ENCODE peak calls at places on chromosomes 3 and 15, in eight cellular contexts. Y is Calu3, F is neural crest cell, C is heart left ventricle, I is endothelial cell, T is cardiac muscle cell, U is choroid plexus epithelial cell, D is AG04449. Z is an unnamed sample.

GRCh38 chr15:75775296-75776074 is 62.8 kb upstream of the CSPG4 start:
- DNase-seq in Y (peak), F (no peak), C (no peak), I (no peak), T (no peak), U (no peak), D (no peak), Z (no peak)

GRCh38 chr15:36185438-36185837 is 394.0 kb upstream of the CDIN1 start:
- DNase-seq in Y (no peak), F (no peak), C (no peak), I (no peak), T (no peak), U (no peak), D (no peak), Z (no peak)

GRCh38 chr3:67947808-67948508 is 293.5 kb upstream of the SUCLG2 start:
- DNase-seq in Y (peak), F (peak), C (no peak), I (peak), T (no peak), U (peak), D (no peak), Z (no peak)

GRCh38 chr15:92954578-92954977 is 54.5 kb downstream of the CHD2 start:
- DNase-seq in Y (peak), F (no peak), C (no peak), I (no peak), T (peak), U (peak), D (no peak), Z (no peak)

GRCh38 chr3:8879347-8879944 is 83.8 kb downstream of the RAD18 start:
- DNase-seq in Y (no peak), F (no peak), C (no peak), I (no peak), T (no peak), U (no peak), D (no peak), Z (no peak)

GRCh38 chr3:55373413-55373812 is 113.7 kb downstream of the WNT5A start:
- DNase-seq in Y (no peak), F (no peak), C (no peak), I (no peak), T (no peak), U (no peak), D (no peak), Z (no peak)

GRCh38 chr3:105195260-105195659 is 171.4 kb upstream of the ALCAM start:
- DNase-seq in Y (no peak), F (no peak), C (no peak), I (no peak), T (no peak), U (peak), D (peak), Z (no peak)

GRCh38 chr3:66326340-66326739 is 105.5 kb downstream of the SLC25A26 start:
- DNase-seq in Y (no peak), F (no peak), C (no peak), I (no peak), T (peak), U (no peak), D (no peak), Z (no peak)

GRCh38 chr15:39580630-39581500 is at the start of gene THBS1:
- DNase-seq in Y (peak), F (peak), C (peak), I (peak), T (peak), U (peak), D (peak), Z (peak)

GRCh38 chr3:192869131-192870027 is 48.3 kb downstream of the MB21D2 start:
- DNase-seq in Y (no peak), F (no peak), C (peak), I (no peak), T (no peak), U (no peak), D (no peak), Z (no peak)

GRCh38 chr3:14166877-14167605 is 11.4 kb downstream of the XPC start:
- DNase-seq in Y (no peak), F (no peak), C (no peak), I (no peak), T (no peak), U (peak), D (no peak), Z (no peak)

GRCh38 chr3:46383211-46383945 is 12.6 kb downstream of the CCR5 start:
- DNase-seq in Y (no peak), F (no peak), C (no peak), I (no peak), T (no peak), U (no peak), D (no peak), Z (no peak)

GRCh38 chr3:133468251-133468721 is 68.4 kb downstream of the BFSP2 start:
- DNase-seq in Y (no peak), F (no peak), C (no peak), I (no peak), T (no peak), U (peak), D (no peak), Z (no peak)

GRCh38 chr3:35322070-35322469 is 317.3 kb upstream of the ARPP21 start:
- DNase-seq in Y (peak), F (no peak), C (no peak), I (no peak), T (no peak), U (no peak), D (no peak), Z (no peak)

GRCh38 chr3:189276481-189277190 is 104.9 kb downstream of the TPRG1 start:
- DNase-seq in Y (no peak), F (no peak), C (peak), I (no peak), T (no peak), U (peak), D (peak), Z (no peak)

GRCh38 chr3:5728085-5728484 is 540.6 kb downstream of the EDEM1 start:
- DNase-seq in Y (no peak), F (no peak), C (no peak), I (no peak), T (no peak), U (no peak), D (no peak), Z (no peak)

GRCh38 chr15:65067334-65067644 is 502 bp downstream of the RASL12 start:
- DNase-seq in Y (no peak), F (no peak), C (no peak), I (no peak), T (no peak), U (no peak), D (no peak), Z (no peak)

GRCh38 chr3:127288343-127288742 is 497 bp upstream of the PRR20G start:
- DNase-seq in Y (no peak), F (no peak), C (no peak), I (no peak), T (no peak), U (no peak), D (no peak), Z (no peak)

GRCh38 chr3:76044601-76045600 is 259.6 kb upstream of the ZNF717 start:
- DNase-seq in Y (peak), F (peak), C (no peak), I (peak), T (peak), U (peak), D (no peak), Z (no peak)

GRCh38 chr3:122730240-122730639 is 49.6 kb downstream of the PARP14 start:
- DNase-seq in Y (no peak), F (no peak), C (no peak), I (no peak), T (no peak), U (no peak), D (no peak), Z (no peak)

GRCh38 chr3:175386630-175387029 is 527.5 kb downstream of the NAALADL2 start:
- DNase-seq in Y (peak), F (no peak), C (no peak), I (no peak), T (no peak), U (peak), D (peak), Z (no peak)

GRCh38 chr3:55951371-55951770 is 464.3 kb upstream of the WNT5A start:
- DNase-seq in Y (no peak), F (no peak), C (no peak), I (no peak), T (no peak), U (no peak), D (no peak), Z (no peak)

GRCh38 chr3:184255291-184256039 is 5.9 kb downstream of the CAMK2N2 start:
- DNase-seq in Y (no peak), F (no peak), C (no peak), I (no peak), T (no peak), U (no peak), D (no peak), Z (no peak)

GRCh38 chr15:60347480-60348069 is 50.2 kb downstream of the ANXA2 start:
- DNase-seq in Y (no peak), F (no peak), C (no peak), I (no peak), T (no peak), U (no peak), D (no peak), Z (no peak)

GRCh38 chr3:110589381-110589780 is 482.2 kb upstream of the NECTIN3 start:
- DNase-seq in Y (no peak), F (no peak), C (no peak), I (no peak), T (no peak), U (no peak), D (no peak), Z (no peak)

GRCh38 chr15:69789648-69790393 is 307.9 kb downstream of the TLE3 start:
- DNase-seq in Y (no peak), F (no peak), C (no peak), I (no peak), T (no peak), U (no peak), D (no peak), Z (no peak)

GRCh38 chr3:140268610-140269009 is 333.6 kb downstream of the CLSTN2 start:
- DNase-seq in Y (no peak), F (no peak), C (no peak), I (no peak), T (no peak), U (no peak), D (no peak), Z (no peak)

GRCh38 chr3:155018621-155019330 is 61.3 kb upstream of the MME start:
- DNase-seq in Y (no peak), F (no peak), C (no peak), I (no peak), T (no peak), U (peak), D (no peak), Z (no peak)

GRCh38 chr3:187943677-187944390 is 198.6 kb upstream of the BCL6 start:
- DNase-seq in Y (no peak), F (no peak), C (no peak), I (no peak), T (no peak), U (peak), D (no peak), Z (no peak)

GRCh38 chr15:90286678-90287077 is 21.2 kb downstream of the NGRN start:
- DNase-seq in Y (peak), F (no peak), C (no peak), I (no peak), T (peak), U (peak), D (no peak), Z (no peak)

GRCh38 chr3:113906568-113907140 is 41.2 kb upstream of the ZDHHC23 start:
- DNase-seq in Y (no peak), F (no peak), C (no peak), I (no peak), T (no peak), U (no peak), D (no peak), Z (no peak)

GRCh38 chr3:151955356-151955755 is 81.9 kb downstream of the SUCNR1 start:
- DNase-seq in Y (no peak), F (no peak), C (no peak), I (no peak), T (no peak), U (no peak), D (no peak), Z (no peak)

GRCh38 chr3:133379926-133380325 is 19.9 kb upstream of the BFSP2 start:
- DNase-seq in Y (no peak), F (no peak), C (no peak), I (no peak), T (no peak), U (no peak), D (no peak), Z (no peak)

GRCh38 chr3:9622438-9622837 is 26.9 kb upstream of the MTMR14 start:
- DNase-seq in Y (no peak), F (no peak), C (no peak), I (no peak), T (no peak), U (no peak), D (no peak), Z (no peak)

GRCh38 chr3:10142707-10143560 is 1.4 kb downstream of the VHL start:
- DNase-seq in Y (peak), F (no peak), C (no peak), I (no peak), T (no peak), U (peak), D (no peak), Z (no peak)

GRCh38 chr15:41417812-41418211 is 917 bp downstream of the RTF1 start:
- DNase-seq in Y (no peak), F (no peak), C (no peak), I (no peak), T (peak), U (peak), D (no peak), Z (no peak)

GRCh38 chr3:27632431-27633223 is 89.5 kb downstream of the EOMES start:
- DNase-seq in Y (peak), F (peak), C (peak), I (peak), T (no peak), U (peak), D (no peak), Z (peak)

GRCh38 chr3:182794806-182795369 is 1.6 kb downstream of the ATP11B start:
- DNase-seq in Y (no peak), F (no peak), C (no peak), I (no peak), T (no peak), U (no peak), D (no peak), Z (no peak)

DNA sequence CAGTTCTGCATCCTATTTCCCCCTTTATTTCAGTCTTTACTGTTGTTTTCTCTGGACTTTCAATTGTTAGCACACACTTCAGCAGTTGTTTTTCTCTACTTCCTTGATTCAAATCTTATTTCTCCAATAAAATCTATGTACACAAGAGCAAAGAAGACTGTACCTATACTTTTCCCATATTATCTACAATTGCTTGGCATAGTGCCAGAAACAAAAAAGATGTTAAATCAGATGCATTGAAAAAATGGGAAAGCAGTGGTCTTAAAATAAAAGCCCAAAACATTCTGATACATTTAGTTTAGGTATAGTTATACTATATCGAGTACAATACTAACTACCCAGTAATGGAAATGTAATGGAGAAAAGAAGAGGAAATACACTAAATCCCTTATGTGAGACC is 265.1 kb downstream of the UBE2E2 start:
- DNase-seq in Y (no peak), F (no peak), C (no peak), I (no peak), T (no peak), U (no peak), D (no peak), Z (no peak)
- TF ChIP-seq CTCF in Y (no peak), F (no peak), C (no peak), I (no peak), T (no peak), U (no peak), D (no peak), Z (no peak)

GRCh38 chr15:74396445-74397238 is 29.2 kb upstream of the CYP11A1 start:
- DNase-seq in Y (peak), F (no peak), C (no peak), I (no peak), T (peak), U (peak), D (no peak), Z (no peak)
- TF ChIP-seq CTCF in Y (no peak), F (no peak), C (no peak), I (no peak), T (no peak), U (peak), D (peak), Z (no peak)

DNA sequence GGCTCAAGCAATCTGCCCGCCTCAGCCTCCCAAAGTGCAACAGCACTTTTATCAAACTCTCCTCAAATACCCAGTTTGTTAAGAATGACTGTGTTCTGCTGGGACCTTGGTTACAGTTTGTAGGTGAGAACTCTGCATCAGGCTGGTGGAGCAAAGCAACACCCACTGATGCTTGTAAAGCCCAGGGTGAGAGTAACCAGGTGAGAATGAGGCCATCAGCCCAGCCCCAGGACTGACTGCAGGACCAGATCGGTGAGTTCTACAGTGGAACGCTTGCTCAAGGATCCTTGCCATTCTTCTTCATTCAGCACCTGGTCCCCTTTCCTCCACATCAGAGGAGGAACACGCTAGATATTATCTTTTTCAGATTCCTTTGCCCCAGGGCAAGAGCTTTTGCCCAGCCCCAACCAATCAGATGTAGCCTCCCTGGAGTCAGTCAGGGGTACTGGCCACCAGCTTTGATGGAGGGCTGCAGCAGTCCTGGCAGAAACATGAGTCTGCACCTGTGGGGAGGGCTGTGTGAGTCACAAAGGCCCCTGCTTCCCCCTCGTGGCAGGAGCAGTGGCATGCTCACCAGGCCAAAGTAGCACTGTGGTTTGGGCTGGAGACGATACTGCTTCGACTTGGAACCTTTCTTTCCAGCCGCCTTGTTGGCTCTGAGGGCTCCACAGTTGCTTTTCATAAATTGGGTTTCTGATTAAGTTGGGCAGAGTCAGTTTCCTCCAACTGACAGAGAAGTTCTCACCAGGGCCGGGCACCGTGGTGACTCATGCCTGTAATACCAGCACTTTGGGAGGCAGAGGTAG is 3.5 kb upstream of the SHISA5 start:
- DNase-seq in Y (peak), F (peak), C (peak), I (peak), T (peak), U (peak), D (no peak), Z (peak)
- TF ChIP-seq CTCF in Y (no peak), F (peak), C (peak), I (no peak), T (peak), U (peak), D (peak), Z (peak)

DNA sequence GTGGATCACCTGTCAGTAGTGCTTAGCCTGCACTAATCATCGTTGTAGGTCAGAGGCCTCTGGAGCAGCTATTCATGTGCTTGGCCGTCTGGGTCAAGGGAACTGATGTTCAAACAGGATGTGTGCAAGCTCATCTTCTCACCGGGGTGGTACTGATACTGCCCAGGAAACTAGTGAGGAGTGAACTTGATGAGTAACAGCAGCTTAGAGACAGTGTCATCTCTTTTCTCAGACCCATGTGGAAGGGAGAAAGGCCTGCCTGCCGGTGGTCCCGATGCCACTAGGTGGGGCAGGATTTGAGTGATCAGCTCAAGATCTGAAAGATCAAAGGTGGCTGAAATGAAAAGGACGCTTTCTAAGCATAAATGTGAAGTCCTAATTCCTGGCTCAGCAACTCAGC is 67.2 kb downstream of the CEMIP start:
- DNase-seq in Y (no peak), F (no peak), C (no peak), I (no peak), T (no peak), U (no peak), D (no peak), Z (no peak)
- TF ChIP-seq CTCF in Y (no peak), F (no peak), C (no peak), I (no peak), T (no peak), U (no peak), D (no peak), Z (no peak)

DNA sequence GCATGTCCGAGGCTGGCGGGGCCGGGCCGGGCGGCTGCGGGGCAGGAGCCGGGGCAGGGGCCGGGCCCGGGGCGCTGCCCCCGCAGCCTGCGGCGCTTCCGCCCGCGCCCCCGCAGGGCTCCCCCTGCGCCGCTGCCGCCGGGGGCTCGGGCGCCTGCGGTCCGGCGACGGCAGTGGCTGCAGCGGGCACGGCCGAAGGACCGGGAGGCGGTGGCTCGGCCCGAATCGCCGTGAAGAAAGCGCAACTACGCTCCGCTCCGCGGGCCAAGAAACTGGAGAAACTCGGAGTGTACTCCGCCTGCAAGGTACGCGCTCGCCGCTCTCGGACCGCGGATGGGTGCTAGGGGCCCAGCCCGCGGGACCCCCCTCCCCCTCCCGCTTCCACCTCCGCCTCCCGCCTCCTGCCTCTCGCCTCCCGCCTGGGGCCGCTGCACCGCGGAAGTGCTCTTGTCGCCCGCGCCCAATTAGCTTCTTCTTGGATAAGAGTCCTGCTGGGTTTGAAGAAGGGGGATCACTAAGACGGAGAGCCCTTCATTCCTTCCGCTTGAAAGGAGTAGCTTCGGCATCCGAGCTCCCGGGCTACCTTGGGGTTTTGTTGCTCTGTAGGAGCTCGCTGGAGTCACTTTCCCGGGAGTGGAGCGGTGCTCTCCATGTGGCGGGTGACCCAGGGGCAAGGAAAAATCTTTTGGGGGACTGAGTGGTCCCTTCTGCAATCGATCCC is 390 bp downstream of the KAT2B start:
- DNase-seq in Y (peak), F (peak), C (peak), I (peak), T (peak), U (peak), D (no peak), Z (peak)
- TF ChIP-seq CTCF in Y (no peak), F (no peak), C (peak), I (no peak), T (peak), U (peak), D (peak), Z (no peak)

GRCh38 chr15:34889486-34889885 is 80.1 kb downstream of the AQR start:
- DNase-seq in Y (no peak), F (no peak), C (no peak), I (no peak), T (no peak), U (peak), D (no peak), Z (no peak)
- TF ChIP-seq CTCF in Y (no peak), F (no peak), C (no peak), I (no peak), T (no peak), U (no peak), D (no peak), Z (no peak)

Z was measured in natural killer cell.